ENCODE peak calls at places on chromosomes 12 and 14, in six cellular contexts. One of them, this sample, is unnamed.

GRCh38 chr14:68976160-68977067 is 2.7 kb downstream of the ACTN1 start:
- DNase-seq in nephron progenitor cell: no peak
- DNase-seq in KG1: no peak
- DNase-seq in GM06990: no peak
- DNase-seq in stimulated activated CD8-positive, alpha-beta memory T cell treated with anti-CD3 and anti-CD28 coated beads, Interleukin-7, amount 100 ng/mL, for 48 hours: no peak
- DNase-seq in neural progenitor cell: no peak
- DNase-seq in this sample: peak

GRCh38 chr12:79020106-79020505 is 155.5 kb downstream of the SYT1 start:
- DNase-seq in neural progenitor cell: no peak
- DNase-seq in KG1: no peak
- DNase-seq in nephron progenitor cell: no peak
- DNase-seq in GM06990: no peak
- DNase-seq in stimulated activated CD8-positive, alpha-beta memory T cell treated with anti-CD3 and anti-CD28 coated beads, Interleukin-7, amount 100 ng/mL, for 48 hours: no peak
- DNase-seq in this sample: no peak

GRCh38 chr14:77707355-77707723 is 484 bp downstream of the ALKBH1 start:
- DNase-seq in KG1: peak
- DNase-seq in GM06990: no peak
- DNase-seq in stimulated activated CD8-positive, alpha-beta memory T cell treated with anti-CD3 and anti-CD28 coated beads, Interleukin-7, amount 100 ng/mL, for 48 hours: no peak
- DNase-seq in nephron progenitor cell: no peak
- DNase-seq in neural progenitor cell: peak
- DNase-seq in this sample: peak

GRCh38 chr14:95098984-95099599 is 58.2 kb downstream of the DICER1 start:
- DNase-seq in KG1: no peak
- DNase-seq in neural progenitor cell: peak
- DNase-seq in stimulated activated CD8-positive, alpha-beta memory T cell treated with anti-CD3 and anti-CD28 coated beads, Interleukin-7, amount 100 ng/mL, for 48 hours: no peak
- DNase-seq in GM06990: no peak
- DNase-seq in nephron progenitor cell: peak
- DNase-seq in this sample: peak

GRCh38 chr14:46985529-46986137 is 334.1 kb upstream of the RPL10L start:
- DNase-seq in stimulated activated CD8-positive, alpha-beta memory T cell treated with anti-CD3 and anti-CD28 coated beads, Interleukin-7, amount 100 ng/mL, for 48 hours: no peak
- DNase-seq in KG1: no peak
- DNase-seq in nephron progenitor cell: no peak
- DNase-seq in neural progenitor cell: no peak
- DNase-seq in GM06990: no peak
- DNase-seq in this sample: no peak

GRCh38 chr12:75783093-75783877 is 248.3 kb downstream of the PHLDA1 start:
- DNase-seq in nephron progenitor cell: no peak
- DNase-seq in neural progenitor cell: no peak
- DNase-seq in stimulated activated CD8-positive, alpha-beta memory T cell treated with anti-CD3 and anti-CD28 coated beads, Interleukin-7, amount 100 ng/mL, for 48 hours: no peak
- DNase-seq in GM06990: no peak
- DNase-seq in KG1: no peak
- DNase-seq in this sample: no peak

GRCh38 chr12:56311003-56311402 is 4.8 kb downstream of the CNPY2 start:
- DNase-seq in stimulated activated CD8-positive, alpha-beta memory T cell treated with anti-CD3 and anti-CD28 coated beads, Interleukin-7, amount 100 ng/mL, for 48 hours: no peak
- DNase-seq in GM06990: no peak
- DNase-seq in neural progenitor cell: no peak
- DNase-seq in nephron progenitor cell: no peak
- DNase-seq in KG1: no peak
- DNase-seq in this sample: no peak

GRCh38 chr14:42633504-42634095 is 1026.9 kb downstream of the LRFN5 start:
- DNase-seq in KG1: no peak
- DNase-seq in GM06990: no peak
- DNase-seq in neural progenitor cell: no peak
- DNase-seq in stimulated activated CD8-positive, alpha-beta memory T cell treated with anti-CD3 and anti-CD28 coated beads, Interleukin-7, amount 100 ng/mL, for 48 hours: no peak
- DNase-seq in nephron progenitor cell: no peak
- DNase-seq in this sample: no peak

GRCh38 chr12:5510251-5510805 is 78.4 kb downstream of the NTF3 start:
- DNase-seq in GM06990: no peak
- DNase-seq in stimulated activated CD8-positive, alpha-beta memory T cell treated with anti-CD3 and anti-CD28 coated beads, Interleukin-7, amount 100 ng/mL, for 48 hours: no peak
- DNase-seq in nephron progenitor cell: no peak
- DNase-seq in KG1: no peak
- DNase-seq in neural progenitor cell: no peak
- DNase-seq in this sample: no peak

GRCh38 chr14:99760817-99761216 is 32.4 kb upstream of the EML1 start:
- DNase-seq in nephron progenitor cell: no peak
- DNase-seq in KG1: no peak
- DNase-seq in stimulated activated CD8-positive, alpha-beta memory T cell treated with anti-CD3 and anti-CD28 coated beads, Interleukin-7, amount 100 ng/mL, for 48 hours: no peak
- DNase-seq in GM06990: no peak
- DNase-seq in neural progenitor cell: no peak
- DNase-seq in this sample: no peak

GRCh38 chr14:37583358-37584210 is 11.5 kb downstream of the FOXA1 start:
- DNase-seq in KG1: no peak
- DNase-seq in neural progenitor cell: peak
- DNase-seq in stimulated activated CD8-positive, alpha-beta memory T cell treated with anti-CD3 and anti-CD28 coated beads, Interleukin-7, amount 100 ng/mL, for 48 hours: no peak
- DNase-seq in GM06990: no peak
- DNase-seq in nephron progenitor cell: peak
- DNase-seq in this sample: no peak

GRCh38 chr14:75393794-75394193 is 34.0 kb upstream of the JDP2 start:
- DNase-seq in GM06990: no peak
- DNase-seq in neural progenitor cell: no peak
- DNase-seq in KG1: no peak
- DNase-seq in stimulated activated CD8-positive, alpha-beta memory T cell treated with anti-CD3 and anti-CD28 coated beads, Interleukin-7, amount 100 ng/mL, for 48 hours: no peak
- DNase-seq in nephron progenitor cell: no peak
- DNase-seq in this sample: no peak

GRCh38 chr14:23248601-23249000 is 10.9 kb downstream of the RNF212B start:
- DNase-seq in KG1: no peak
- DNase-seq in nephron progenitor cell: no peak
- DNase-seq in neural progenitor cell: no peak
- DNase-seq in stimulated activated CD8-positive, alpha-beta memory T cell treated with anti-CD3 and anti-CD28 coated beads, Interleukin-7, amount 100 ng/mL, for 48 hours: no peak
- DNase-seq in GM06990: no peak
- DNase-seq in this sample: no peak

GRCh38 chr12:113950873-113951272 is 15.3 kb downstream of the RBM19 start:
- DNase-seq in GM06990: no peak
- DNase-seq in neural progenitor cell: no peak
- DNase-seq in stimulated activated CD8-positive, alpha-beta memory T cell treated with anti-CD3 and anti-CD28 coated beads, Interleukin-7, amount 100 ng/mL, for 48 hours: no peak
- DNase-seq in nephron progenitor cell: no peak
- DNase-seq in KG1: no peak
- DNase-seq in this sample: no peak

GRCh38 chr12:10717410-10717809 is 5.7 kb downstream of the YBX3 start:
- DNase-seq in nephron progenitor cell: peak
- DNase-seq in stimulated activated CD8-positive, alpha-beta memory T cell treated with anti-CD3 and anti-CD28 coated beads, Interleukin-7, amount 100 ng/mL, for 48 hours: no peak
- DNase-seq in neural progenitor cell: peak
- DNase-seq in KG1: no peak
- DNase-seq in GM06990: no peak
- DNase-seq in this sample: no peak

GRCh38 chr12:47982311-47982710 is 18.9 kb downstream of the TMEM106C start:
- DNase-seq in stimulated activated CD8-positive, alpha-beta memory T cell treated with anti-CD3 and anti-CD28 coated beads, Interleukin-7, amount 100 ng/mL, for 48 hours: no peak
- DNase-seq in nephron progenitor cell: no peak
- DNase-seq in GM06990: no peak
- DNase-seq in neural progenitor cell: no peak
- DNase-seq in KG1: no peak
- DNase-seq in this sample: no peak

GRCh38 chr14:69658664-69659261 is 47.4 kb downstream of the SUSD6 start:
- DNase-seq in neural progenitor cell: no peak
- DNase-seq in stimulated activated CD8-positive, alpha-beta memory T cell treated with anti-CD3 and anti-CD28 coated beads, Interleukin-7, amount 100 ng/mL, for 48 hours: no peak
- DNase-seq in GM06990: no peak
- DNase-seq in KG1: no peak
- DNase-seq in nephron progenitor cell: no peak
- DNase-seq in this sample: no peak

GRCh38 chr14:70425349-70425748 is 8.5 kb upstream of the SYNJ2BP start:
- DNase-seq in neural progenitor cell: no peak
- DNase-seq in nephron progenitor cell: no peak
- DNase-seq in KG1: peak
- DNase-seq in GM06990: peak
- DNase-seq in stimulated activated CD8-positive, alpha-beta memory T cell treated with anti-CD3 and anti-CD28 coated beads, Interleukin-7, amount 100 ng/mL, for 48 hours: no peak
- DNase-seq in this sample: no peak

GRCh38 chr12:106288510-106289195 is 13.9 kb upstream of the TCP11L2 start:
- DNase-seq in KG1: no peak
- DNase-seq in neural progenitor cell: no peak
- DNase-seq in stimulated activated CD8-positive, alpha-beta memory T cell treated with anti-CD3 and anti-CD28 coated beads, Interleukin-7, amount 100 ng/mL, for 48 hours: no peak
- DNase-seq in GM06990: no peak
- DNase-seq in nephron progenitor cell: no peak
- DNase-seq in this sample: no peak

GRCh38 chr12:107027304-107028053 is 40.5 kb upstream of the MTERF2 start:
- DNase-seq in neural progenitor cell: no peak
- DNase-seq in GM06990: no peak
- DNase-seq in nephron progenitor cell: no peak
- DNase-seq in KG1: no peak
- DNase-seq in stimulated activated CD8-positive, alpha-beta memory T cell treated with anti-CD3 and anti-CD28 coated beads, Interleukin-7, amount 100 ng/mL, for 48 hours: no peak
- DNase-seq in this sample: no peak

GRCh38 chr12:59093090-59093489 is 172.8 kb upstream of the LRIG3 start:
- DNase-seq in stimulated activated CD8-positive, alpha-beta memory T cell treated with anti-CD3 and anti-CD28 coated beads, Interleukin-7, amount 100 ng/mL, for 48 hours: no peak
- DNase-seq in nephron progenitor cell: no peak
- DNase-seq in neural progenitor cell: no peak
- DNase-seq in GM06990: no peak
- DNase-seq in KG1: no peak
- DNase-seq in this sample: no peak

GRCh38 chr12:127926004-127926403 is 341.0 kb upstream of the TMEM132C start:
- DNase-seq in GM06990: no peak
- DNase-seq in stimulated activated CD8-positive, alpha-beta memory T cell treated with anti-CD3 and anti-CD28 coated beads, Interleukin-7, amount 100 ng/mL, for 48 hours: no peak
- DNase-seq in neural progenitor cell: peak
- DNase-seq in KG1: no peak
- DNase-seq in nephron progenitor cell: peak
- DNase-seq in this sample: no peak

GRCh38 chr12:92215358-92215757 is 69.7 kb upstream of the BTG1 start:
- DNase-seq in KG1: no peak
- DNase-seq in nephron progenitor cell: no peak
- DNase-seq in stimulated activated CD8-positive, alpha-beta memory T cell treated with anti-CD3 and anti-CD28 coated beads, Interleukin-7, amount 100 ng/mL, for 48 hours: no peak
- DNase-seq in neural progenitor cell: no peak
- DNase-seq in GM06990: no peak
- DNase-seq in this sample: no peak

GRCh38 chr14:68672609-68673285 is 120.1 kb downstream of the ZFP36L1 start:
- DNase-seq in GM06990: no peak
- DNase-seq in KG1: no peak
- DNase-seq in nephron progenitor cell: no peak
- DNase-seq in stimulated activated CD8-positive, alpha-beta memory T cell treated with anti-CD3 and anti-CD28 coated beads, Interleukin-7, amount 100 ng/mL, for 48 hours: no peak
- DNase-seq in neural progenitor cell: no peak
- DNase-seq in this sample: no peak

GRCh38 chr12:5003025-5003666 is 40.5 kb upstream of the KCNA5 start:
- DNase-seq in stimulated activated CD8-positive, alpha-beta memory T cell treated with anti-CD3 and anti-CD28 coated beads, Interleukin-7, amount 100 ng/mL, for 48 hours: peak
- DNase-seq in GM06990: peak
- DNase-seq in neural progenitor cell: peak
- DNase-seq in KG1: peak
- DNase-seq in nephron progenitor cell: peak
- DNase-seq in this sample: peak

GRCh38 chr14:100443643-100444042 is 120.5 kb downstream of the SLC25A47 start:
- DNase-seq in nephron progenitor cell: no peak
- DNase-seq in neural progenitor cell: no peak
- DNase-seq in GM06990: no peak
- DNase-seq in KG1: no peak
- DNase-seq in stimulated activated CD8-positive, alpha-beta memory T cell treated with anti-CD3 and anti-CD28 coated beads, Interleukin-7, amount 100 ng/mL, for 48 hours: no peak
- DNase-seq in this sample: no peak

GRCh38 chr12:96427269-96427729 is 27.1 kb upstream of the CDK17 start:
- DNase-seq in neural progenitor cell: peak
- DNase-seq in KG1: no peak
- DNase-seq in nephron progenitor cell: no peak
- DNase-seq in GM06990: no peak
- DNase-seq in stimulated activated CD8-positive, alpha-beta memory T cell treated with anti-CD3 and anti-CD28 coated beads, Interleukin-7, amount 100 ng/mL, for 48 hours: no peak
- DNase-seq in this sample: no peak

GRCh38 chr14:104734601-104734990 is 10.6 kb downstream of the ADSS1 start:
- DNase-seq in stimulated activated CD8-positive, alpha-beta memory T cell treated with anti-CD3 and anti-CD28 coated beads, Interleukin-7, amount 100 ng/mL, for 48 hours: no peak
- DNase-seq in neural progenitor cell: no peak
- DNase-seq in KG1: no peak
- DNase-seq in nephron progenitor cell: no peak
- DNase-seq in GM06990: no peak
- DNase-seq in this sample: no peak

GRCh38 chr14:53295985-53296582 is 143.0 kb upstream of the DDHD1 start:
- DNase-seq in stimulated activated CD8-positive, alpha-beta memory T cell treated with anti-CD3 and anti-CD28 coated beads, Interleukin-7, amount 100 ng/mL, for 48 hours: no peak
- DNase-seq in GM06990: no peak
- DNase-seq in KG1: peak
- DNase-seq in neural progenitor cell: peak
- DNase-seq in nephron progenitor cell: peak
- DNase-seq in this sample: peak

GRCh38 chr14:54348001-54348611 is 48.7 kb upstream of the CDKN3 start:
- DNase-seq in GM06990: no peak
- DNase-seq in stimulated activated CD8-positive, alpha-beta memory T cell treated with anti-CD3 and anti-CD28 coated beads, Interleukin-7, amount 100 ng/mL, for 48 hours: no peak
- DNase-seq in neural progenitor cell: peak
- DNase-seq in KG1: peak
- DNase-seq in nephron progenitor cell: peak
- DNase-seq in this sample: peak

GRCh38 chr12:79662046-79662811 is 28.5 kb downstream of the PAWR start:
- DNase-seq in KG1: no peak
- DNase-seq in stimulated activated CD8-positive, alpha-beta memory T cell treated with anti-CD3 and anti-CD28 coated beads, Interleukin-7, amount 100 ng/mL, for 48 hours: no peak
- DNase-seq in neural progenitor cell: no peak
- DNase-seq in GM06990: no peak
- DNase-seq in nephron progenitor cell: no peak
- DNase-seq in this sample: peak

GRCh38 chr12:16844875-16845274 is 238.9 kb upstream of the LMO3 start:
- DNase-seq in neural progenitor cell: peak
- DNase-seq in KG1: no peak
- DNase-seq in nephron progenitor cell: no peak
- DNase-seq in GM06990: no peak
- DNase-seq in stimulated activated CD8-positive, alpha-beta memory T cell treated with anti-CD3 and anti-CD28 coated beads, Interleukin-7, amount 100 ng/mL, for 48 hours: no peak
- DNase-seq in this sample: no peak

GRCh38 chr12:51323317-51323960 is 535 bp downstream of the BIN2 start:
- DNase-seq in nephron progenitor cell: no peak
- DNase-seq in KG1: no peak
- DNase-seq in GM06990: no peak
- DNase-seq in stimulated activated CD8-positive, alpha-beta memory T cell treated with anti-CD3 and anti-CD28 coated beads, Interleukin-7, amount 100 ng/mL, for 48 hours: no peak
- DNase-seq in neural progenitor cell: no peak
- DNase-seq in this sample: no peak

GRCh38 chr14:89304972-89305703 is 111.9 kb downstream of the FOXN3 start:
- DNase-seq in neural progenitor cell: peak
- DNase-seq in nephron progenitor cell: no peak
- DNase-seq in stimulated activated CD8-positive, alpha-beta memory T cell treated with anti-CD3 and anti-CD28 coated beads, Interleukin-7, amount 100 ng/mL, for 48 hours: no peak
- DNase-seq in GM06990: peak
- DNase-seq in KG1: no peak
- DNase-seq in this sample: no peak

GRCh38 chr12:126191037-126191891 is 1126.0 kb downstream of the AACS start:
- DNase-seq in nephron progenitor cell: peak
- DNase-seq in KG1: no peak
- DNase-seq in GM06990: no peak
- DNase-seq in stimulated activated CD8-positive, alpha-beta memory T cell treated with anti-CD3 and anti-CD28 coated beads, Interleukin-7, amount 100 ng/mL, for 48 hours: no peak
- DNase-seq in neural progenitor cell: peak
- DNase-seq in this sample: no peak

GRCh38 chr14:74501135-74501614 is 7.6 kb downstream of the ISCA2 start:
- DNase-seq in nephron progenitor cell: peak
- DNase-seq in KG1: no peak
- DNase-seq in neural progenitor cell: peak
- DNase-seq in stimulated activated CD8-positive, alpha-beta memory T cell treated with anti-CD3 and anti-CD28 coated beads, Interleukin-7, amount 100 ng/mL, for 48 hours: no peak
- DNase-seq in GM06990: no peak
- DNase-seq in this sample: no peak

GRCh38 chr12:106415134-106415533 is 57.6 kb downstream of the POLR3B start:
- DNase-seq in nephron progenitor cell: no peak
- DNase-seq in stimulated activated CD8-positive, alpha-beta memory T cell treated with anti-CD3 and anti-CD28 coated beads, Interleukin-7, amount 100 ng/mL, for 48 hours: no peak
- DNase-seq in neural progenitor cell: no peak
- DNase-seq in KG1: no peak
- DNase-seq in GM06990: no peak
- DNase-seq in this sample: no peak

This sample was measured in AML-193.